ENCODE peak calls at places on chromosomes 12 and 14, in seven cellular contexts. U is heart left ventricle, A is mucosa of descending colon, O is AG10803, Z is osteocyte, E is pancreas, C is ascending aorta. W is an unnamed sample.

GRCh38 chr12:131959137-131959536 is 9.4 kb downstream of the EP400 start:
- DNase-seq in U (no peak), A (no peak), O (no peak), Z (peak; percentile 42), E (peak; percentile 21), C (no peak), W (no peak)

GRCh38 chr12:18320036-18320617 is 58.8 kb downstream of the PIK3C2G start:
- DNase-seq in U (no peak), A (no peak), O (peak; percentile 91), Z (no peak), E (no peak), C (no peak), W (no peak)

GRCh38 chr14:21680072-21680471 is 6.5 kb upstream of the OR4E1 start:
- DNase-seq in U (no peak), A (no peak), O (no peak), Z (no peak), E (no peak), C (no peak), W (no peak)

GRCh38 chr12:78719721-78720120 is 144.9 kb upstream of the SYT1 start:
- DNase-seq in U (no peak), A (no peak), O (no peak), Z (no peak), E (no peak), C (no peak), W (no peak)

GRCh38 chr12:50057896-50058670 is 687 bp downstream of the ASIC1 start:
- DNase-seq in U (no peak), A (no peak), O (no peak), Z (no peak), E (no peak), C (no peak), W (no peak)

GRCh38 chr12:46361667-46362034 is 10.9 kb downstream of the SLC38A2 start:
- DNase-seq in U (no peak), A (no peak), O (no peak), Z (no peak), E (no peak), C (no peak), W (no peak)

GRCh38 chr12:4032906-4033628 is 159.9 kb upstream of the PARP11 start:
- DNase-seq in U (no peak), A (no peak), O (peak; percentile 37), Z (no peak), E (no peak), C (no peak), W (no peak)

GRCh38 chr12:109995366-109995702 is 834 bp downstream of the GIT2 start:
- DNase-seq in U (no peak), A (no peak), O (no peak), Z (no peak), E (no peak), C (no peak), W (no peak)

GRCh38 chr12:121795029-121795977 is 1.8 kb upstream of the RHOF start:
- DNase-seq in U (peak; percentile 89), A (peak; percentile 95), O (peak; percentile 77), Z (peak; percentile 95), E (peak; percentile 96), C (peak; percentile 95), W (peak; percentile 84)

GRCh38 chr12:31887109-31887811 is 72.0 kb upstream of the RESF1 start:
- DNase-seq in U (no peak), A (no peak), O (no peak), Z (no peak), E (no peak), C (no peak), W (no peak)

GRCh38 chr14:76432967-76433752 is 57.2 kb downstream of the ESRRB start:
- DNase-seq in U (no peak), A (no peak), O (no peak), Z (no peak), E (no peak), C (no peak), W (no peak)

GRCh38 chr14:93085916-93086315 is 29.8 kb downstream of the ITPK1 start:
- DNase-seq in U (no peak), A (no peak), O (no peak), Z (no peak), E (no peak), C (no peak), W (no peak)

GRCh38 chr14:78857974-78858373 is 687.8 kb downstream of the NRXN3 start:
- DNase-seq in U (no peak), A (no peak), O (no peak), Z (no peak), E (no peak), C (no peak), W (no peak)

GRCh38 chr12:120739031-120739762 is 13.6 kb downstream of the ACADS start:
- DNase-seq in U (no peak), A (no peak), O (no peak), Z (no peak), E (no peak), C (no peak), W (no peak)

GRCh38 chr12:120739821-120740613 is 14.4 kb downstream of the ACADS start:
- DNase-seq in U (no peak), A (no peak), O (no peak), Z (no peak), E (no peak), C (no peak), W (no peak)

GRCh38 chr12:120736404-120737331 is 11.0 kb downstream of the ACADS start:
- DNase-seq in U (no peak), A (no peak), O (no peak), Z (no peak), E (no peak), C (no peak), W (no peak)

GRCh38 chr12:120738252-120739030 is 12.8 kb downstream of the ACADS start:
- DNase-seq in U (no peak), A (no peak), O (no peak), Z (no peak), E (no peak), C (no peak), W (no peak)

GRCh38 chr12:120737557-120738251 is 12.1 kb downstream of the ACADS start:
- DNase-seq in U (no peak), A (no peak), O (no peak), Z (no peak), E (no peak), C (no peak), W (no peak)
- TF ChIP-seq CTCF in U (peak; percentile 21), A (no peak), O (peak; percentile 21), Z (peak; percentile 43), E (no peak), C (no peak), W (no peak)

GRCh38 chr12:27123642-27124041 is 41.3 kb upstream of the C12orf71 start:
- DNase-seq in U (no peak), A (no peak), O (peak; percentile 6), Z (no peak), E (no peak), C (no peak), W (no peak)
- TF ChIP-seq CTCF in U (peak; percentile 18), A (no peak), O (no peak), Z (peak; percentile 20), E (no peak), C (no peak), W (no peak)

GRCh38 chr12:111271674-111272418 is 97.0 kb downstream of the PHETA1 start:
- DNase-seq in U (no peak), A (no peak), O (no peak), Z (no peak), E (no peak), C (no peak), W (no peak)
- TF ChIP-seq CTCF in U (peak; percentile 12), A (no peak), O (peak; percentile 18), Z (peak; percentile 36), E (no peak), C (no peak), W (no peak)

GRCh38 chr14:99393059-99393655 is 87.5 kb downstream of the SETD3 start:
- DNase-seq in U (no peak), A (peak; percentile 74), O (peak; percentile 29), Z (no peak), E (peak; percentile 72), C (no peak), W (no peak)
- TF ChIP-seq CTCF in U (peak; percentile 69), A (peak; percentile 73), O (peak; percentile 72), Z (peak; percentile 71), E (peak; percentile 55), C (peak; percentile 53), W (no peak)

GRCh38 chr12:58443981-58444371 is 476.3 kb downstream of the LRIG3 start:
- DNase-seq in U (no peak), A (peak; percentile 30), O (peak; percentile 55), Z (no peak), E (no peak), C (no peak), W (no peak)
- TF ChIP-seq CTCF in U (no peak), A (no peak), O (no peak), Z (no peak), E (no peak), C (no peak), W (no peak)